ENCODE peak calls at places on chromosomes 5 and 9, in six cellular contexts. X is HepG2, U is GM12891, A is GM12878, T is H1, N is K562. G is an unnamed sample.

GRCh38 chr9:7315746-7316457 is 483.7 kb downstream of the DMAC1 start:
- DNase-seq in X (no peak), U (no peak), A (no peak), T (no peak), N (no peak), G (no peak)

GRCh38 chr5:4258170-4258569 is 662.5 kb downstream of the IRX1 start:
- DNase-seq in X (no peak), U (no peak), A (no peak), T (no peak), N (no peak), G (no peak)

GRCh38 chr5:83914662-83915418 is 194.2 kb upstream of the HAPLN1 start:
- DNase-seq in X (no peak), U (no peak), A (no peak), T (no peak), N (no peak), G (no peak)

GRCh38 chr5:99105216-99105615 is 176.4 kb upstream of the CHD1 start:
- DNase-seq in X (no peak), U (no peak), A (no peak), T (no peak), N (no peak), G (no peak)

GRCh38 chr9:86718373-86718772 is 228.9 kb downstream of the GAS1 start:
- DNase-seq in X (no peak), U (no peak), A (no peak), T (no peak), N (no peak), G (no peak)

GRCh38 chr9:14433841-14434511 is 120.0 kb upstream of the NFIB start:
- DNase-seq in X (peak), U (no peak), A (no peak), T (no peak), N (no peak), G (no peak)

GRCh38 chr5:174311531-174312269 is 266.2 kb downstream of the NSG2 start:
- DNase-seq in X (peak), U (peak), A (no peak), T (peak), N (peak), G (peak)

GRCh38 chr5:77258652-77259051 is 48.2 kb downstream of the PDE8B start:
- DNase-seq in X (no peak), U (no peak), A (no peak), T (no peak), N (no peak), G (no peak)

GRCh38 chr9:126790561-126790960 is 14.3 kb upstream of the ZBTB43 start:
- DNase-seq in X (no peak), U (no peak), A (no peak), T (no peak), N (no peak), G (no peak)

GRCh38 chr5:142508630-142509425 is 177.1 kb downstream of the FGF1 start:
- DNase-seq in X (no peak), U (no peak), A (no peak), T (no peak), N (no peak), G (no peak)

GRCh38 chr9:33143241-33143642 is 23.9 kb downstream of the B4GALT1 start:
- DNase-seq in X (peak), U (no peak), A (no peak), T (no peak), N (no peak), G (no peak)

GRCh38 chr5:178222292-178222691 is 10.3 kb downstream of the PHYKPL start:
- DNase-seq in X (no peak), U (no peak), A (no peak), T (no peak), N (no peak), G (no peak)

GRCh38 chr5:177301503-177302165 is 1.9 kb downstream of the RAB24 start:
- DNase-seq in X (no peak), U (no peak), A (no peak), T (no peak), N (no peak), G (no peak)

GRCh38 chr5:170254056-170254455 is 21.3 kb downstream of the C5orf58 start:
- DNase-seq in X (no peak), U (peak), A (peak), T (no peak), N (no peak), G (no peak)

GRCh38 chr9:121214005-121214404 is 12.3 kb upstream of the RAB14 start:
- DNase-seq in X (no peak), U (no peak), A (no peak), T (no peak), N (no peak), G (no peak)

GRCh38 chr9:121210536-121210935 is 8.9 kb upstream of the RAB14 start:
- DNase-seq in X (no peak), U (no peak), A (no peak), T (no peak), N (no peak), G (no peak)

GRCh38 chr9:121216406-121216805 is 14.7 kb upstream of the RAB14 start:
- DNase-seq in X (no peak), U (no peak), A (no peak), T (peak), N (no peak), G (no peak)

GRCh38 chr9:121217609-121218292 is 16.1 kb upstream of the RAB14 start:
- DNase-seq in X (no peak), U (no peak), A (peak), T (no peak), N (peak), G (no peak)

DNA sequence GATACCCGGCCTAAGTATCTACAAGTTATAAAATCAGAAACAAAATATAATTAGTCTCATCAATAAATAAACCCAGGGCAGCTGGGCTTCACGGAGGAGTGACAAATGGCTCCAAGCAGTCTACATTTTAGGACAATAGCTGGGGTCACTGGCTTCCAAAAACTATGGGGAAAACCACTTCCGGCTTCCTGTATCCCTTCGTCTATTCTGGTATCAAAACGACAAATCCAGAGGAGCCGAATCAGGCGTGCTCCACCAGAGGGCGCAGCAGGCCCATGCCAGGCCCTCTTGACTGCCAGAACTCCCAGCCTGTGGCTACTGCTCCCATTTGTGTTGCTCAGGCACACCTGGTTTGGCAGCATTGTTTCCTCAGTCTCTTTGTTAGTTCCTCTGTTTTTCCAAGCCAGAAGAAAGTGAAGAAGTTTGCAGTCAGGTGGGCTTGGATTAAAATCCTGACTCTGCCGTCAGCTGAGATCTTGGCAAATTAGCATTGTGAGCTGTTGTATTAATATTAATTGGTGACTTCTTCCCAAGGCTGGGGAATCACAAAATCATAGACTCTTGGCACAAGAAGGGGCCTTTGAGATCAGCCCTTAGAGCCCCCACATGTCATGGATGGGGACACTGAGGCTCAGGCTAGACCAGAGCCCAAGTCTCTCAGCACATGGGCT is 11.6 kb upstream of the RAB14 start:
- DNase-seq in X (peak), U (peak), A (no peak), T (peak), N (peak), G (no peak)
- TF ChIP-seq POLR2A in X (no peak), U (no peak), A (no peak), T (no peak), N (no peak), G (no peak)

GRCh38 chr5:96329294-96329693 is 103.8 kb downstream of the PCSK1 start:
- DNase-seq in X (no peak), U (no peak), A (no peak), T (no peak), N (no peak), G (no peak)

GRCh38 chr5:96331681-96332361 is 101.2 kb downstream of the PCSK1 start:
- DNase-seq in X (peak), U (no peak), A (no peak), T (no peak), N (no peak), G (no peak)

GRCh38 chr5:96331210-96331609 is 101.8 kb downstream of the PCSK1 start:
- DNase-seq in X (no peak), U (no peak), A (no peak), T (no peak), N (no peak), G (no peak)

GRCh38 chr5:96330532-96331140 is 102.4 kb downstream of the PCSK1 start:
- DNase-seq in X (no peak), U (no peak), A (no peak), T (no peak), N (no peak), G (no peak)

GRCh38 chr5:96329886-96330531 is 103.0 kb downstream of the PCSK1 start:
- DNase-seq in X (no peak), U (no peak), A (no peak), T (no peak), N (no peak), G (no peak)
- TF ChIP-seq TAF1 in X (no peak), U (no peak), A (no peak), T (no peak), N (no peak), G (no peak)

GRCh38 chr9:130074391-130075115 is 20.8 kb downstream of the GPR107 start:
- DNase-seq in X (no peak), U (no peak), A (no peak), T (no peak), N (no peak), G (no peak)
- TF ChIP-seq POLR2A in X (no peak), U (no peak), A (no peak), T (no peak), N (no peak), G (no peak)

GRCh38 chr9:17777465-17777864 is 198.6 kb downstream of the SH3GL2 start:
- DNase-seq in X (no peak), U (no peak), A (no peak), T (no peak), N (no peak), G (no peak)

GRCh38 chr9:17772223-17772622 is 193.4 kb downstream of the SH3GL2 start:
- DNase-seq in X (no peak), U (no peak), A (no peak), T (no peak), N (no peak), G (no peak)

GRCh38 chr9:17776735-17777134 is 197.9 kb downstream of the SH3GL2 start:
- DNase-seq in X (no peak), U (no peak), A (no peak), T (no peak), N (no peak), G (no peak)

DNA sequence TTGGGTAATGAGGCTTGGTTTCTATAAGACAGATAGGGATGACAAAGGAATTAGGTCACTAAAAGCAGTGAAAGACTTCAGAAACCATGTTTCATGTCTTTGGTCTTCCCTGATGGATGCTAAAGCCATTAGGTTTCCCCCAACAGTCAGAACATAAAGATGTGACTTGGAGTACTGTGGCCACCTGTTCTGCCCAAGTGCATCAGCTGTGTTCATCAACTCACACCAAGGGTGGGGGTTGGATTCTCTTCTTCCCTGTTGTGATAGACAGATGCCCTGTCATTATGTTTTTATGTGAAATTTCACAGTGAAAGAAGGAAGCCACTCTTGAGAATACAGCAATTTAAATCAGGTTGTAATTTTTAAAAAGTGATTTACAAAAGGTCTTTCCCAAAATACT is 196.8 kb downstream of the SH3GL2 start:
- DNase-seq in X (no peak), U (no peak), A (no peak), T (no peak), N (no peak), G (no peak)
- TF ChIP-seq TAF1 in X (no peak), U (no peak), A (no peak), T (no peak), N (no peak), G (no peak)

GRCh38 chr5:59485629-59486439 is 407.7 kb downstream of the PDE4D start:
- DNase-seq in X (no peak), U (no peak), A (no peak), T (no peak), N (no peak), G (no peak)
- TF ChIP-seq POLR2A in X (no peak), U (no peak), A (no peak), T (no peak), N (no peak), G (no peak)

GRCh38 chr5:179257190-179257741 is 88.0 kb downstream of the ADAMTS2 start:
- DNase-seq in X (no peak), U (no peak), A (no peak), T (no peak), N (no peak), G (no peak)

GRCh38 chr5:179259731-179260323 is 85.4 kb downstream of the ADAMTS2 start:
- DNase-seq in X (no peak), U (no peak), A (no peak), T (peak), N (no peak), G (no peak)

GRCh38 chr5:179256229-179257189 is 88.8 kb downstream of the ADAMTS2 start:
- DNase-seq in X (no peak), U (no peak), A (no peak), T (no peak), N (no peak), G (no peak)

GRCh38 chr5:179258922-179259730 is 86.1 kb downstream of the ADAMTS2 start:
- DNase-seq in X (no peak), U (no peak), A (no peak), T (peak), N (no peak), G (no peak)

DNA sequence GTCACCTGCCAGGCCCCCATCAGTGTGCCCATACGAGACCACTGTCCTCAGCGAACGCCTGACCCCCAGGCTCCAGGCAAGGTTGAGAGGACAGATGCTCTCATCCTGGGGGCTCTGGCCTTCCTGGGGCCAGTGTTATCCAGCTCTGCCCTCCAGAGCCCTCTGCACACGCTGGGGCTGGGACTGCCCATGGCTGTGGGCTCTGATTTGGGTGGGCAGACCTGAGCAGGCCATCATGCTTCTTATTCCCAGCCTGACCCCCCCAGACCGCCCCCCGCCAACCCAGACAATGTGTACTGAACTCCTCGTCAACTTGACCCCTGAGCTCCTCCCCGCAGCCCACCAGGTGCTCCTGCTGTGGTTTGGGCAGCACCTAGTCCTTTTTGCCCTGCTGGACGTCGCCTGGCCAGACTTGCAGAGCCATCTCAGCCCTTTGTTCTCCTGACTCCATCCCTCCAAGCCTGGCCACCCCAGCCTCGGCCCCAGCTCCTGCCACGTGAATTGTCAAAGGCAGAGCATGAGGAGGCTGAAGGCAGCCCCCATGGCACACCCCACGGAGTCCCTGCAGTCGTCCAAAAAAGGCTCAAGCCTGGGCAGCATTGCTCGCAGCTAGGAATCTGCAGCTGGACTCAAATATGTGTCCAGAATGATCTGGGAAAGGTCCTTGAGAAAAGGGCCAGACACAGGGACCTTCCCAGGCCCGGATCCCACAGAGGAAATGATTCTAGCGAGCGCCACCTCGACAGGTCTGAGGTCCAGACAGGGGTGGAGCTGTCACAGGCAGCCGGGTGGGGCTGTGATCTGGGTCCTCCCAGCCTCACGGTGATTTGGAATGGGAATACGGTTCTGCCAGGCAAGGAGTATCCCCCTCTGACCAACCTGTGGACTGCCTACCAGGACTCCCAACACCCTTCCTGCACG is 87.0 kb downstream of the ADAMTS2 start:
- DNase-seq in X (no peak), U (no peak), A (no peak), T (no peak), N (no peak), G (no peak)
- TF ChIP-seq TAF1 in X (no peak), U (no peak), A (no peak), T (no peak), N (no peak), G (no peak)

DNA sequence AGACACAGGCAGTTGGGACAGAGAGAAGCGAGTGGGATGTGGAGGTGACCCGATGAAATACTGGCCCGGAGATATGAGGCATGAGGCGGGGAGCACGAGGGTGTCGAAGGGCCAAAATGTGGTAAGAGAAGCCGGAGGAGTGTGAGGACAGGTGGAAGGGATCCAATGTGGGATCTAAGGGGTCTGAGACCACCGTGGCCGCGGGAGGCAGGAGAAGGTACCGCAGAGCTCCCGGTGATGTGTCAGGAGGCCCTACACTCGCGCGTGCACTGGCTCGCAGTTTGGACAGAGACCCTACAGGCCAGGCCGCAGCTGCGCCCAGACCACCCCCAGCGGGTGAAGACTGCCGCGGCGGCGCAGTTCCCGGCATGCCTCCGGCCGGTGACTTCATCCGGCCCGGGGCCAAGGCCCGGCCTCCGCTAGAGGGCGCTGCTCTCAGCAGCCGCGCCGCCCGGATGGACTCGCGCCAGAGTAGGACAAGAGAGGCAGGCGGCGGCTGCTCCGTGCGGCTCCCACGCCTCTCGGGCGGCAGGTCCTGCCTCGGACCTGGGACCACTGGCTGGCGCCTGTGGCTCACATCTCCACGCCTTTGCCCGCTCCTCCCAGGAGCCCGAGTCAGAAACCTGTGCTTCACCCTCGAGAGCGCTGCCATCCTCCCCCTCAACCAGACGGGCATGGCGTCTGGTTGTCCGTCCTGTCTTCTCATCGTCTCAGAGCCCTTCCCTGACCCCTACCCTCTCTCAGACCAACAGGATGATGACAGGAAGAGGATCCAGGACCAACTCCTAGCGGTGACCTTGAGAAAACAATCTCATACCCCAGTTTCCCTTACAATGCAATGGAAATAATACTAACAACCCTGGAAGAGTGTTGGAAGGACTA is 35.4 kb upstream of the STING1 start:
- DNase-seq in X (peak), U (peak), A (no peak), T (peak), N (peak), G (peak)
- TF ChIP-seq POLR2A in X (peak), U (peak), A (peak), T (no peak), N (peak), G (peak)

DNA sequence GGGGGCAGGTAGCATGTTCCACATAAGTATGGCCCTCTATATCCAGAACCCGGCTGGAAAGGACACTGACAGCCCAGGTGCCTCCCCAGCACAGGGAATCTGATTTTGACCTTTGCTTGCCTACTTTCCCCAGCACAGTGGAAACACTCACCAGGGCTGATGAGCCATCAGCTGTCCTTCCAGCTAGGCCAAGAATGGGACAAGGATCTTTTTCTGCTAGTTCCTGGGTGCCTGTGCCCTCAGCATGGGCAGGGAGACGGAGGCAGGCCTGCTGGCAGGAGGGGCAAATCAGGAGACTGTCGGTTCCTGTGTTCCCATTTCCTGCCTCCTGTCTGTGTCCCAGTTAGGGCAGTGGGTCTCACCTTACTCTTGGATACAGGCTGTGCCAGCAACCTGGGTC is 1.1 kb downstream of the CYFIP2 start:
- DNase-seq in X (no peak), U (no peak), A (no peak), T (no peak), N (no peak), G (no peak)
- TF ChIP-seq TAF1 in X (no peak), U (no peak), A (no peak), T (no peak), N (no peak), G (no peak)

GRCh38 chr5:168598639-168599038 is 19.5 kb upstream of the PANK3 start:
- DNase-seq in X (no peak), U (no peak), A (no peak), T (no peak), N (no peak), G (no peak)

GRCh38 chr5:168603776-168604175 is 24.6 kb upstream of the PANK3 start:
- DNase-seq in X (no peak), U (no peak), A (no peak), T (no peak), N (no peak), G (no peak)

GRCh38 chr5:168602517-168602916 is 23.3 kb upstream of the PANK3 start:
- DNase-seq in X (no peak), U (no peak), A (no peak), T (no peak), N (no peak), G (no peak)

GRCh38 chr5:168600409-168600808 is 21.2 kb upstream of the PANK3 start:
- DNase-seq in X (peak), U (no peak), A (no peak), T (peak), N (no peak), G (no peak)

DNA sequence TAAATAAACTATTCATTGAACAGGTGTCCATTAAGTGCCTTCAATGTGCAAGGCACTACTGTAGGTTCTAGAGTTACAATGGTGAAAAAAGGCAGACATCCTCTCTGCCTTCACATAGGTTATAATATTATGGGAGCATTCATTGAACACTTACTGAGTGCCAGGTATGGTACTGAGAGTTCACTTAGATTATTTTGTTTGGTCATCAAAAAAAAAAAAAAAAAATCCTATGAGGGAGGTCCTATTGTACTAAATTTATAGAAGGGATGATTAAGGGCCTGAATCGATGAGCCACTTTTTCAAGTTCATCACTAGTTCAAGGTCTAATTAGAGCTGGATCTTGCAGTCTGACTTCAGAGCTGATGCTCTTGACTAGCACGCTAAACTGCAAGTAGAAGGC is 22.8 kb upstream of the PANK3 start:
- DNase-seq in X (no peak), U (no peak), A (no peak), T (no peak), N (no peak), G (no peak)
- TF ChIP-seq POLR2A in X (no peak), U (no peak), A (no peak), T (no peak), N (no peak), G (no peak)

GRCh38 chr5:126998201-126998631 is 32.1 kb downstream of the MARCHF3 start:
- DNase-seq in X (no peak), U (peak), A (peak), T (no peak), N (no peak), G (no peak)
- TF ChIP-seq TAF1 in X (no peak), U (no peak), A (peak), T (no peak), N (no peak), G (no peak)